ENCODE peak calls at places on chromosome 14, in eight cellular contexts. G is mammary epithelial cell; V is heart right ventricle; W is fibroblast of lung; X is CD8-positive, alpha-beta memory T cell; Q is left ventricle myocardium inferior; O is IMR-90; E is neuronal stem cell. P is an unnamed sample. For H3K36me3, the result is how much of the 10 kb centered on the place peaks cover.

GRCh38 chr14:76696791-76697190 is 64.5 kb upstream of the VASH1 start:
- DNase-seq in Q (no peak), V (no peak), E (no peak), G (peak), O (no peak), W (no peak), X (no peak), P (no peak)

GRCh38 chr14:73745571-73746539 is 31.7 kb upstream of the PNMA1 start:
- DNase-seq in Q (no peak), V (no peak), O (no peak), E (no peak), G (no peak), W (no peak), X (no peak), P (no peak)

GRCh38 chr14:63496837-63497400 is 46.3 kb downstream of the PPP2R5E start:
- DNase-seq in Q (no peak), X (no peak), W (no peak), V (peak), E (no peak), G (no peak), O (no peak), P (no peak)

GRCh38 chr14:105305350-105305749 is 4.5 kb upstream of the BRF1 start:
- DNase-seq in G (no peak), O (no peak), W (no peak), Q (no peak), X (no peak), V (no peak), E (no peak), P (no peak)

GRCh38 chr14:85342858-85343607 is 186.9 kb upstream of the FLRT2 start:
- DNase-seq in W (peak), V (no peak), O (no peak), Q (no peak), G (no peak), X (no peak), E (no peak), P (no peak)

GRCh38 chr14:104731249-104731924 is 7.4 kb downstream of the ADSS1 start:
- DNase-seq in O (no peak), Q (no peak), W (no peak), G (no peak), X (no peak), V (no peak), E (no peak), P (no peak)

GRCh38 chr14:72852194-72852593 is 41.7 kb downstream of the DPF3 start:
- DNase-seq in Q (no peak), X (no peak), W (no peak), V (no peak), G (no peak), E (no peak), O (no peak), P (no peak)

GRCh38 chr14:31781578-31781977 is 220.4 kb downstream of the NUBPL start:
- DNase-seq in X (no peak), E (peak), V (no peak), Q (no peak), O (no peak), W (no peak), G (peak), P (no peak)

GRCh38 chr14:75452900-75453816 is 25.3 kb downstream of the JDP2 start:
- DNase-seq in O (peak), X (no peak), Q (peak), E (peak), G (peak), W (peak), V (peak), P (no peak)

GRCh38 chr14:104547998-104548700 is 31.4 kb upstream of the C14orf180 start:
- DNase-seq in W (no peak), E (no peak), Q (no peak), V (no peak), G (no peak), O (no peak), X (no peak), P (no peak)

GRCh38 chr14:69055125-69055524 is 76.0 kb upstream of the ACTN1 start:
- DNase-seq in O (peak), X (no peak), W (peak), Q (no peak), E (no peak), V (no peak), G (no peak), P (no peak)

GRCh38 chr14:98466807-98467206 is 805.2 kb downstream of the BCL11B start:
- DNase-seq in E (no peak), O (no peak), W (no peak), V (no peak), Q (no peak), X (no peak), G (peak), P (no peak)

GRCh38 chr14:22882529-22883190 is 362 bp upstream of the REM2 start:
- DNase-seq in Q (no peak), O (peak), W (peak), G (peak), E (no peak), X (peak), V (no peak), P (peak)

GRCh38 chr14:38211258-38211735 is 3.6 kb downstream of the SSTR1 start:
- DNase-seq in X (no peak), O (no peak), G (no peak), V (peak), E (peak), W (no peak), Q (no peak), P (no peak)

GRCh38 chr14:24231263-24232120 is 675 bp downstream of the NEDD8 start:
- DNase-seq in X (no peak), W (no peak), Q (no peak), O (no peak), V (no peak), G (peak), E (no peak), P (peak)

GRCh38 chr14:52333823-52334657 is 19.9 kb downstream of the PTGER2 start:
- DNase-seq in Q (no peak), G (no peak), V (no peak), W (peak), O (peak), E (no peak), X (no peak), P (no peak)

GRCh38 chr14:100606687-100607610 is 19.7 kb upstream of the BEGAIN start:
- DNase-seq in O (no peak), X (no peak), Q (no peak), E (no peak), G (no peak), V (no peak), W (no peak), P (no peak)

GRCh38 chr14:102913341-102914211 is 8.9 kb upstream of the AMN start:
- DNase-seq in W (no peak), G (no peak), V (no peak), E (no peak), Q (no peak), X (peak), O (no peak), P (no peak)

GRCh38 chr14:51644215-51644969 is 7.3 kb upstream of the FRMD6 start:
- DNase-seq in E (no peak), X (no peak), V (no peak), O (peak), W (peak), G (peak), Q (no peak), P (no peak)

GRCh38 chr14:96102071-96102856 is 63.1 kb downstream of the C14orf132 start:
- DNase-seq in V (no peak), E (no peak), O (peak), G (no peak), W (no peak), X (no peak), Q (no peak), P (no peak)

GRCh38 chr14:90060312-90060964 is 1.4 kb upstream of the KCNK13 start:
- DNase-seq in X (no peak), V (no peak), O (peak), W (peak), E (peak), Q (peak), G (peak), P (no peak)

GRCh38 chr14:88533203-88533602 is 21.6 kb downstream of the PTPN21 start:
- DNase-seq in O (peak), V (no peak), Q (no peak), X (no peak), G (no peak), E (no peak), W (no peak), P (no peak)

GRCh38 chr14:90693413-90693812 is 122.8 kb downstream of the TTC7B start:
- DNase-seq in Q (no peak), X (no peak), O (no peak), W (no peak), E (no peak), V (no peak), G (no peak), P (no peak)

GRCh38 chr14:68172664-68173063 is 353.1 kb downstream of the RAD51B start:
- DNase-seq in O (no peak), E (no peak), W (no peak), Q (no peak), V (no peak), G (no peak), X (no peak), P (no peak)

GRCh38 chr14:104281768-104282301 is 143.4 kb downstream of the KIF26A start:
- DNase-seq in X (peak), G (no peak), E (no peak), V (no peak), Q (peak), O (no peak), W (no peak), P (no peak)

GRCh38 chr14:49861923-49862673 is 9.5 kb upstream of the NEMF start:
- DNase-seq in Q (peak), X (peak), V (peak), W (peak), O (peak), E (peak), G (peak), P (peak)

GRCh38 chr14:55749201-55749812 is 169.3 kb downstream of the KTN1 start:
- DNase-seq in X (no peak), V (no peak), E (no peak), Q (no peak), O (peak), W (peak), G (peak), P (no peak)

GRCh38 chr14:21215130-21215878 is 53.9 kb downstream of the HNRNPC start:
- DNase-seq in W (no peak), E (no peak), Q (no peak), G (peak), X (no peak), O (no peak), V (no peak), P (no peak)

GRCh38 chr14:21220874-21221477 is 48.3 kb downstream of the HNRNPC start:
- DNase-seq in V (no peak), Q (no peak), G (no peak), O (peak), W (no peak), E (no peak), X (no peak), P (no peak)

GRCh38 chr14:21219120-21219519 is 50.1 kb downstream of the HNRNPC start:
- DNase-seq in G (no peak), O (no peak), E (no peak), X (no peak), Q (no peak), W (no peak), V (no peak), P (no peak)

GRCh38 chr14:21215879-21216251 is 53.4 kb downstream of the HNRNPC start:
- DNase-seq in Q (no peak), E (no peak), G (no peak), W (no peak), V (no peak), O (no peak), X (no peak), P (no peak)

GRCh38 chr14:21219561-21220111 is 49.6 kb downstream of the HNRNPC start:
- DNase-seq in X (no peak), V (no peak), W (no peak), O (no peak), E (no peak), Q (no peak), G (no peak), P (no peak)
- H3K36me3 ChIP-seq in X (under half), V (half or more), W (under half), O (under half), E (half or more), Q (half or more), G (under half), P (half or more)

GRCh38 chr14:58954874-58955273 is 233.6 kb upstream of the DAAM1 start:
- DNase-seq in V (no peak), O (no peak), G (no peak), W (no peak), X (no peak), E (no peak), Q (no peak), P (no peak)

GRCh38 chr14:58960945-58961731 is 227.3 kb upstream of the DAAM1 start:
- DNase-seq in G (no peak), W (no peak), X (no peak), Q (no peak), V (peak), E (no peak), O (no peak), P (no peak)

GRCh38 chr14:58954052-58954451 is 234.4 kb upstream of the DAAM1 start:
- DNase-seq in E (no peak), W (no peak), X (no peak), O (no peak), V (no peak), G (no peak), Q (no peak), P (no peak)

GRCh38 chr14:58950555-58950954 is 237.9 kb upstream of the DAAM1 start:
- DNase-seq in O (no peak), V (no peak), E (no peak), Q (no peak), X (no peak), G (no peak), W (no peak), P (no peak)

DNA sequence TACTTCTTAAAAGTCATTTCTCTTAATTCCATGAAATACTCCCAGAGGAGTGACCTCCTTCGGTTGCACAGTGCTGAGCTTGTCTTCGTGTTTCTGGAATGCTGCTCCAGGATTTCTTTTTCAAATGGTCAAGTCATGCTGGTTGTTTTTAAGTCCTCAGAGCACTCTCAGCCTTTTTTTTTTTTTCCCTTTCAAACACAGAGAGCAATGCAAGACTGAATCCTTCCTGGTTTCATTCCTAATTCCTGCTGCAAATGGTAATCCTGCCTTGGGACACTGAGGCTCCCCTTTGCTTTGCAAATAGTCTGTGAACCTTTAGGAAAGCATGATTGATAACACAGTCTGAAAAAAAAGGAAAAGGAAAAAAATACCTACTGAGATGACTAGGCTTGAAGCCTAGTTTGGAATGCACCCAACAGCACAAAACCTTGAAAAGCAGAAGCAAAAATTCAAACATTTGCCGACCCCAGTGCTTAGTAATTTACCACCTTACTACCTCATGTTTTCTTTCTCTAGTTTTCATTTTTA is 233.1 kb upstream of the DAAM1 start:
- DNase-seq in Q (no peak), O (peak), X (no peak), E (no peak), V (no peak), G (no peak), W (no peak), P (no peak)
- H3K27ac ChIP-seq in Q (peak), O (no peak), X (no peak), E (peak), V (peak), G (no peak), W (no peak), P (no peak)

GRCh38 chr14:101729382-101729781 is 32.1 kb upstream of the PPP2R5C start:
- DNase-seq in V (no peak), W (no peak), G (no peak), X (no peak), O (no peak), E (no peak), Q (no peak), P (no peak)

GRCh38 chr14:101732128-101732527 is 29.4 kb upstream of the PPP2R5C start:
- DNase-seq in W (no peak), O (no peak), Q (no peak), G (peak), V (no peak), E (no peak), X (no peak), P (no peak)

GRCh38 chr14:101731187-101732080 is 30.1 kb upstream of the PPP2R5C start:
- DNase-seq in G (peak), O (peak), V (peak), X (peak), E (no peak), W (peak), Q (no peak), P (peak)

GRCh38 chr14:101733211-101733610 is 28.3 kb upstream of the PPP2R5C start:
- DNase-seq in G (peak), V (no peak), Q (no peak), W (peak), X (no peak), O (peak), E (no peak), P (no peak)

GRCh38 chr14:101730626-101731186 is 30.8 kb upstream of the PPP2R5C start:
- DNase-seq in E (no peak), W (no peak), V (no peak), O (no peak), X (no peak), G (no peak), Q (no peak), P (no peak)
- H3K4me3 ChIP-seq in E (no peak), W (no peak), V (no peak), O (no peak), X (peak), G (no peak), Q (no peak), P (peak)

GRCh38 chr14:30728471-30728870 is 106.4 kb downstream of the SCFD1 start:
- DNase-seq in Q (no peak), G (no peak), E (no peak), X (no peak), V (no peak), W (no peak), O (no peak), P (no peak)

GRCh38 chr14:30725763-30726162 is 103.6 kb downstream of the SCFD1 start:
- DNase-seq in O (no peak), X (no peak), Q (no peak), E (no peak), W (no peak), G (no peak), V (no peak), P (no peak)
- H3K36me3 ChIP-seq in O (under half), X (under half), Q (half or more), E (half or more), W (under half), G (under half), V (half or more), P (under half)